ENCODE peak calls at places on chromosome 9, in seven cellular contexts. K, X, O, E, R, G and B are unnamed samples.

GRCh38 chr9:679462-679861 is 162.0 kb upstream of the DMRT1 start:
- DNase-seq in K (no peak), X (no peak), O (no peak), E (no peak), R (no peak), G (no peak), B (no peak)

GRCh38 chr9:89911721-89912604 is 307.2 kb downstream of the GADD45G start:
- DNase-seq in K (no peak), X (no peak), O (no peak), E (no peak), R (no peak), G (no peak), B (no peak)

GRCh38 chr9:3751125-3751758 is 225.4 kb upstream of the RFX3 start:
- DNase-seq in K (no peak), X (no peak), O (no peak), E (peak), R (no peak), G (peak), B (no peak)

GRCh38 chr9:95383845-95384244 is 66.3 kb upstream of the FANCC start:
- DNase-seq in K (no peak), X (no peak), O (no peak), E (no peak), R (no peak), G (no peak), B (no peak)

GRCh38 chr9:113907282-113907681 is 31.2 kb downstream of the ZNF618 start:
- DNase-seq in K (no peak), X (no peak), O (no peak), E (peak), R (no peak), G (no peak), B (no peak)

GRCh38 chr9:129235931-129236331 is 57.9 kb upstream of the IER5L start:
- DNase-seq in K (no peak), X (no peak), O (peak), E (no peak), R (peak), G (no peak), B (no peak)

GRCh38 chr9:114624656-114625055 is 13.6 kb downstream of the TMEM268 start:
- DNase-seq in K (no peak), X (no peak), O (no peak), E (no peak), R (no peak), G (no peak), B (no peak)

GRCh38 chr9:111282940-111283339 is 47.1 kb downstream of the OR2K2 start:
- DNase-seq in K (no peak), X (no peak), O (no peak), E (no peak), R (no peak), G (no peak), B (no peak)

GRCh38 chr9:19682416-19682815 is 106.4 kb downstream of the SLC24A2 start:
- DNase-seq in K (no peak), X (no peak), O (no peak), E (no peak), R (no peak), G (no peak), B (no peak)

GRCh38 chr9:70222354-70222753 is 36.4 kb upstream of the SMC5 start:
- DNase-seq in K (no peak), X (no peak), O (no peak), E (no peak), R (no peak), G (no peak), B (no peak)

GRCh38 chr9:84404095-84404686 is 63.6 kb upstream of the SLC28A3 start:
- DNase-seq in K (no peak), X (peak), O (no peak), E (no peak), R (no peak), G (no peak), B (no peak)

GRCh38 chr9:34783951-34784487 is 74.1 kb upstream of the CCL21 start:
- DNase-seq in K (no peak), X (no peak), O (no peak), E (no peak), R (no peak), G (no peak), B (no peak)

GRCh38 chr9:137723396-137724113 is 104.8 kb downstream of the EHMT1 start:
- DNase-seq in K (no peak), X (no peak), O (no peak), E (no peak), R (no peak), G (no peak), B (no peak)

GRCh38 chr9:120774719-120775118 is 18.5 kb downstream of the FBXW2 start:
- DNase-seq in K (no peak), X (no peak), O (no peak), E (no peak), R (no peak), G (no peak), B (no peak)

GRCh38 chr9:115913666-115914065 is 239.9 kb upstream of the PAPPA start:
- DNase-seq in K (no peak), X (no peak), O (no peak), E (no peak), R (no peak), G (peak), B (no peak)

GRCh38 chr9:134179918-134180785 is 15.8 kb upstream of the RNU6ATAC start:
- DNase-seq in K (no peak), X (no peak), O (no peak), E (no peak), R (no peak), G (no peak), B (no peak)

GRCh38 chr9:20599195-20599594 is 23.1 kb downstream of the MLLT3 start:
- DNase-seq in K (no peak), X (no peak), O (no peak), E (no peak), R (no peak), G (peak), B (no peak)

GRCh38 chr9:137411670-137412380 is 11.1 kb downstream of the EXD3 start:
- DNase-seq in K (no peak), X (no peak), O (no peak), E (peak), R (peak), G (peak), B (peak)

GRCh38 chr9:125752070-125752628 is 5.0 kb downstream of the PBX3 start:
- DNase-seq in K (peak), X (peak), O (no peak), E (no peak), R (no peak), G (no peak), B (no peak)

GRCh38 chr9:126320158-126320922 is 6.3 kb upstream of the MVB12B start:
- DNase-seq in K (no peak), X (no peak), O (no peak), E (no peak), R (no peak), G (no peak), B (no peak)

GRCh38 chr9:6938447-6938846 is 180.7 kb downstream of the KDM4C start:
- DNase-seq in K (no peak), X (no peak), O (no peak), E (no peak), R (no peak), G (peak), B (no peak)

GRCh38 chr9:108750656-108751175 is 105.1 kb downstream of the ACTL7B start:
- DNase-seq in K (no peak), X (peak), O (no peak), E (no peak), R (no peak), G (no peak), B (no peak)

GRCh38 chr9:93278164-93278563 is 94.2 kb downstream of the WNK2 start:
- DNase-seq in K (no peak), X (no peak), O (no peak), E (no peak), R (no peak), G (no peak), B (no peak)

GRCh38 chr9:93111001-93111370 is 15.0 kb downstream of the CARD19 start:
- DNase-seq in K (no peak), X (no peak), O (no peak), E (no peak), R (no peak), G (no peak), B (no peak)